ENCODE peak calls at places on chromosomes 2 and 18, in four cellular contexts. T, I, B and Q are unnamed samples.

GRCh38 chr18:30763913-30764350 is 278.6 kb downstream of the DSC3 start:
- DNase-seq in T (no peak), I (no peak), B (no peak), Q (peak; percentile 45)

GRCh38 chr2:209526541-209526940 is 102.7 kb downstream of the MAP2 start:
- DNase-seq in B (no peak), I (peak; percentile 1), T (no peak), Q (no peak)

GRCh38 chr2:15472133-15472532 is 89.0 kb downstream of the NBAS start:
- DNase-seq in I (no peak), T (no peak), B (no peak), Q (no peak)

GRCh38 chr2:202682274-202682673 is 47.5 kb downstream of the FAM117B start:
- DNase-seq in T (no peak), B (no peak), I (no peak), Q (no peak)

GRCh38 chr2:100580474-100581264 is 17.9 kb downstream of the PDCL3 start:
- DNase-seq in I (peak; percentile 91), B (no peak), T (no peak), Q (no peak)

GRCh38 chr2:166335284-166335683 is 40.5 kb downstream of the SCN9A start:
- DNase-seq in B (no peak), T (no peak), I (no peak), Q (no peak)

GRCh38 chr2:98709530-98709929 is 21.4 kb downstream of the MGAT4A start:
- DNase-seq in I (no peak), T (no peak), B (no peak), Q (no peak)

GRCh38 chr2:9201185-9201891 is 5.3 kb upstream of the ASAP2 start:
- DNase-seq in B (no peak), T (no peak), I (no peak), Q (no peak)

GRCh38 chr2:85135066-85135914 is 2.1 kb downstream of the TCF7L1 start:
- DNase-seq in I (no peak), T (no peak), B (no peak), Q (peak; percentile 68)

GRCh38 chr2:48026865-48027264 is 120.6 kb upstream of the FBXO11 start:
- DNase-seq in I (no peak), B (no peak), T (no peak), Q (no peak)

GRCh38 chr2:44975571-44976450 is 33.4 kb downstream of the SIX2 start:
- DNase-seq in T (no peak), B (no peak), I (no peak), Q (no peak)

GRCh38 chr2:100527420-100528015 is 35.3 kb upstream of the PDCL3 start:
- DNase-seq in T (no peak), I (no peak), B (no peak), Q (no peak)

GRCh38 chr2:215609089-215610032 is 173.5 kb upstream of the FN1 start:
- DNase-seq in B (no peak), T (no peak), I (no peak), Q (no peak)

GRCh38 chr2:170155022-170155722 is 22.8 kb upstream of the MYO3B start:
- DNase-seq in B (no peak), T (no peak), I (peak; percentile 35), Q (no peak)

GRCh38 chr2:119864318-119864717 is 104.6 kb downstream of the PTPN4 start:
- DNase-seq in I (peak; percentile 89), T (no peak), B (no peak), Q (no peak)

GRCh38 chr2:203758841-203759691 is 52.6 kb downstream of the CD28 start:
- DNase-seq in I (no peak), T (no peak), B (no peak), Q (no peak)

GRCh38 chr2:192437653-192438052 is 242.9 kb upstream of the TMEFF2 start:
- DNase-seq in B (no peak), T (no peak), I (no peak), Q (no peak)

GRCh38 chr2:239724194-239724849 is 300.8 kb downstream of the NDUFA10 start:
- DNase-seq in T (no peak), B (peak; percentile 2), I (no peak), Q (no peak)

GRCh38 chr2:17851731-17852585 is 26.5 kb upstream of the KCNS3 start:
- DNase-seq in B (peak; percentile 16), I (peak; percentile 71), T (no peak), Q (peak; percentile 46)

GRCh38 chr2:208010501-208010900 is 14.8 kb downstream of the PLEKHM3 start:
- DNase-seq in T (no peak), B (no peak), I (no peak), Q (no peak)

GRCh38 chr2:88857274-88857741 is 165.8 kb downstream of the RPIA start:
- DNase-seq in T (no peak), I (no peak), B (no peak), Q (no peak)

GRCh38 chr2:184597571-184597980 is 753 bp upstream of the ZNF804A start:
- DNase-seq in T (no peak), B (no peak), I (peak; percentile 90), Q (peak; percentile 27)

GRCh38 chr2:226552571-226553285 is 246.9 kb downstream of the IRS1 start:
- DNase-seq in B (no peak), I (no peak), T (no peak), Q (no peak)

GRCh38 chr18:47254341-47254939 is 3.0 kb upstream of the SKOR2 start:
- DNase-seq in B (no peak), T (no peak), I (peak; percentile 35), Q (peak; percentile 89)

GRCh38 chr2:47405757-47406156 is 2.8 kb downstream of the MSH2 start:
- DNase-seq in B (no peak), I (no peak), T (no peak), Q (no peak)

GRCh38 chr18:812123-812672 is at the start of gene YES1:
- DNase-seq in T (peak; percentile 65), I (peak; percentile 69), B (peak; percentile 75), Q (peak; percentile 86)

GRCh38 chr2:119288576-119288975 is 64.9 kb downstream of the STEAP3 start:
- DNase-seq in I (no peak), T (no peak), B (no peak), Q (no peak)

GRCh38 chr2:106174056-106174455 is 20.0 kb downstream of the UXS1 start:
- DNase-seq in B (no peak), I (no peak), T (no peak), Q (no peak)

GRCh38 chr2:98280376-98281102 is 65.7 kb upstream of the CNGA3 start:
- DNase-seq in B (no peak), T (no peak), I (no peak), Q (no peak)

GRCh38 chr2:46010925-46011490 is 286.2 kb upstream of the EPAS1 start:
- DNase-seq in T (no peak), B (no peak), I (peak; percentile 69), Q (no peak)

GRCh38 chr2:53969285-53970094 is 1.3 kb downstream of the PSME4 start:
- DNase-seq in B (no peak), T (no peak), I (peak; percentile 33), Q (no peak)

GRCh38 chr18:45569566-45569965 is 45.7 kb upstream of the SLC14A2 start:
- DNase-seq in I (no peak), T (no peak), B (no peak), Q (no peak)

GRCh38 chr2:105934467-105934866 is 189.8 kb downstream of the NCK2 start:
- DNase-seq in I (no peak), T (peak; percentile 27), B (no peak), Q (no peak)

GRCh38 chr2:74515271-74516069 is 1.2 kb downstream of the TLX2 start:
- DNase-seq in T (no peak), I (no peak), B (no peak), Q (no peak)

GRCh38 chr2:204012081-204012653 is 75.6 kb downstream of the ICOS start:
- DNase-seq in B (no peak), T (no peak), I (no peak), Q (no peak)

GRCh38 chr2:37637122-37637875 is 34.1 kb downstream of the CDC42EP3 start:
- DNase-seq in B (peak; percentile 59), T (no peak), I (no peak), Q (no peak)

GRCh38 chr2:67840460-67841068 is 222.2 kb downstream of the C1D start:
- DNase-seq in B (peak; percentile 77), I (peak; percentile 44), T (peak; percentile 4), Q (peak; percentile 36)